ENCODE peak calls at places on chromosome 15, in seven cellular contexts. One of them, this sample, is unnamed.

GRCh38 chr15:99409097-99409473 is 156.7 kb upstream of the MEF2A start:
- DNase-seq in upper lobe of right lung: peak
- DNase-seq in cardiac muscle cell: peak
- DNase-seq in esophagus muscularis mucosa: peak
- DNase-seq in CD8-positive, alpha-beta T cell: peak
- DNase-seq in CD4-positive, alpha-beta memory T cell: peak
- DNase-seq in transverse colon: peak
- DNase-seq in this sample: no peak

GRCh38 chr15:72609862-72610261 is 44.6 kb upstream of the GOLGA6B start:
- DNase-seq in upper lobe of right lung: no peak
- DNase-seq in cardiac muscle cell: no peak
- DNase-seq in esophagus muscularis mucosa: no peak
- DNase-seq in CD8-positive, alpha-beta T cell: no peak
- DNase-seq in CD4-positive, alpha-beta memory T cell: no peak
- DNase-seq in transverse colon: no peak
- DNase-seq in this sample: no peak

GRCh38 chr15:68389041-68389930 is 42.7 kb downstream of the ITGA11 start:
- DNase-seq in upper lobe of right lung: peak
- DNase-seq in cardiac muscle cell: no peak
- DNase-seq in esophagus muscularis mucosa: peak
- DNase-seq in CD8-positive, alpha-beta T cell: no peak
- DNase-seq in CD4-positive, alpha-beta memory T cell: no peak
- DNase-seq in transverse colon: no peak
- DNase-seq in this sample: no peak

GRCh38 chr15:69703495-69704187 is 251.0 kb downstream of the RPLP1 start:
- DNase-seq in upper lobe of right lung: no peak
- DNase-seq in cardiac muscle cell: no peak
- DNase-seq in esophagus muscularis mucosa: no peak
- DNase-seq in CD8-positive, alpha-beta T cell: no peak
- DNase-seq in CD4-positive, alpha-beta memory T cell: no peak
- DNase-seq in transverse colon: no peak
- DNase-seq in this sample: no peak

GRCh38 chr15:64596701-64597468 is 136.5 kb downstream of the ZNF609 start:
- DNase-seq in upper lobe of right lung: no peak
- DNase-seq in cardiac muscle cell: peak
- DNase-seq in esophagus muscularis mucosa: no peak
- DNase-seq in CD8-positive, alpha-beta T cell: peak
- DNase-seq in CD4-positive, alpha-beta memory T cell: peak
- DNase-seq in transverse colon: no peak
- DNase-seq in this sample: peak

GRCh38 chr15:40313531-40314398 is 6.0 kb upstream of the PLCB2 start:
- DNase-seq in upper lobe of right lung: peak
- DNase-seq in cardiac muscle cell: peak
- DNase-seq in esophagus muscularis mucosa: no peak
- DNase-seq in CD8-positive, alpha-beta T cell: peak
- DNase-seq in CD4-positive, alpha-beta memory T cell: peak
- DNase-seq in transverse colon: peak
- DNase-seq in this sample: no peak

GRCh38 chr15:38130200-38130567 is 122.5 kb upstream of the SPRED1 start:
- DNase-seq in upper lobe of right lung: no peak
- DNase-seq in cardiac muscle cell: no peak
- DNase-seq in esophagus muscularis mucosa: no peak
- DNase-seq in CD8-positive, alpha-beta T cell: no peak
- DNase-seq in CD4-positive, alpha-beta memory T cell: no peak
- DNase-seq in transverse colon: no peak
- DNase-seq in this sample: no peak

GRCh38 chr15:74786659-74787165 is 4.8 kb downstream of the CSK start:
- DNase-seq in upper lobe of right lung: no peak
- DNase-seq in cardiac muscle cell: no peak
- DNase-seq in esophagus muscularis mucosa: no peak
- DNase-seq in CD8-positive, alpha-beta T cell: no peak
- DNase-seq in CD4-positive, alpha-beta memory T cell: no peak
- DNase-seq in transverse colon: no peak
- DNase-seq in this sample: no peak

GRCh38 chr15:65021475-65021874 is 8.0 kb downstream of the MTFMT start:
- DNase-seq in upper lobe of right lung: no peak
- DNase-seq in cardiac muscle cell: no peak
- DNase-seq in esophagus muscularis mucosa: no peak
- DNase-seq in CD8-positive, alpha-beta T cell: no peak
- DNase-seq in CD4-positive, alpha-beta memory T cell: no peak
- DNase-seq in transverse colon: no peak
- DNase-seq in this sample: no peak

GRCh38 chr15:62969442-62970089 is 73.0 kb upstream of the TPM1 start:
- DNase-seq in upper lobe of right lung: no peak
- DNase-seq in cardiac muscle cell: no peak
- DNase-seq in esophagus muscularis mucosa: no peak
- DNase-seq in CD8-positive, alpha-beta T cell: no peak
- DNase-seq in CD4-positive, alpha-beta memory T cell: no peak
- DNase-seq in transverse colon: no peak
- DNase-seq in this sample: no peak

GRCh38 chr15:55383687-55384086 is 24.5 kb downstream of the CCPG1 start:
- DNase-seq in upper lobe of right lung: no peak
- DNase-seq in cardiac muscle cell: no peak
- DNase-seq in esophagus muscularis mucosa: no peak
- DNase-seq in CD8-positive, alpha-beta T cell: no peak
- DNase-seq in CD4-positive, alpha-beta memory T cell: no peak
- DNase-seq in transverse colon: no peak
- DNase-seq in this sample: no peak

GRCh38 chr15:90698629-90699028 is 18.5 kb upstream of the BLM start:
- DNase-seq in upper lobe of right lung: peak
- DNase-seq in cardiac muscle cell: no peak
- DNase-seq in esophagus muscularis mucosa: no peak
- DNase-seq in CD8-positive, alpha-beta T cell: no peak
- DNase-seq in CD4-positive, alpha-beta memory T cell: no peak
- DNase-seq in transverse colon: no peak
- DNase-seq in this sample: no peak

GRCh38 chr15:90703455-90703854 is 13.7 kb upstream of the BLM start:
- DNase-seq in upper lobe of right lung: no peak
- DNase-seq in cardiac muscle cell: no peak
- DNase-seq in esophagus muscularis mucosa: no peak
- DNase-seq in CD8-positive, alpha-beta T cell: no peak
- DNase-seq in CD4-positive, alpha-beta memory T cell: no peak
- DNase-seq in transverse colon: no peak
- DNase-seq in this sample: no peak

GRCh38 chr15:90701048-90701447 is 16.1 kb upstream of the BLM start:
- DNase-seq in upper lobe of right lung: no peak
- DNase-seq in cardiac muscle cell: no peak
- DNase-seq in esophagus muscularis mucosa: no peak
- DNase-seq in CD8-positive, alpha-beta T cell: no peak
- DNase-seq in CD4-positive, alpha-beta memory T cell: no peak
- DNase-seq in transverse colon: no peak
- DNase-seq in this sample: no peak

GRCh38 chr15:90705212-90705611 is 11.9 kb upstream of the BLM start:
- DNase-seq in upper lobe of right lung: no peak
- DNase-seq in cardiac muscle cell: no peak
- DNase-seq in esophagus muscularis mucosa: no peak
- DNase-seq in CD8-positive, alpha-beta T cell: no peak
- DNase-seq in CD4-positive, alpha-beta memory T cell: no peak
- DNase-seq in transverse colon: no peak
- DNase-seq in this sample: no peak

DNA sequence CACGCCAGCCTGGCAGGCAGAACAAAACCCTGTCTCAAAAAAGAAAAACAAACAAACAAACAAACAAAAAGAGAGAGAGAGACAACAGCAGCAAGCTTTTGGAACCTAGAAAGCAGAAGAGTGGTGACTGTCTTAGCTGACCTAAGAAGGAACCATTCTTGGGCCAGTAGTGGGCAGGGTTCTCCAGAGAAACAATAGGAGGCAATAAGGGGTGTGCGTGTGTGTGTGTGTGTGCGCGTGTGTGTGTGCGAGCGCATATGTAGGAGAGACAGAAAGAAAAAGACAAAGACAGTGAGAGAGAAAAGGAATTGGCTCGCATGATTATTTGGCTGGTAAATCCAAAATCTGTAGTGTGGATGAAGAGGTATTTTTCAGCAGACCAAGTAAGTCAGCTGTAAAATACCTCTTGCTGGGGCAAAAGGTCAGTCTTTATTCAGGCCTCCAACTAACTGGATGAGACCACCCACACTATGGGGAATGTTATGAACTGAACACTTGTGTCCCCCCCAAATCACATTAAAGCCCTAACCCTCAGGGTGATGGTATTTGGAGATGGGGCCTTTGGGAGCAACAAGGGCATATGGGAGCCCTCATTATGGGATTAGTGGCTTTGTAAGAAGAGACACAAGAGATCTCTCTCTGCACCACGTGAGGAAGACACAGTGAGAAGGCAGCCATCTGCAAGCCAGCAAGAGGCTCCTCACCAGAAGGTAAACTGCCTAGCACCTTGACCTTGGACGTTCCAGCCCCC is 15.1 kb upstream of the BLM start:
- DNase-seq in upper lobe of right lung: peak
- DNase-seq in cardiac muscle cell: no peak
- DNase-seq in esophagus muscularis mucosa: no peak
- DNase-seq in CD8-positive, alpha-beta T cell: no peak
- DNase-seq in CD4-positive, alpha-beta memory T cell: no peak
- DNase-seq in transverse colon: peak
- DNase-seq in this sample: no peak
- H3K27ac ChIP-seq in upper lobe of right lung: no peak
- H3K27ac ChIP-seq in cardiac muscle cell: no peak
- H3K27ac ChIP-seq in esophagus muscularis mucosa: no peak
- H3K27ac ChIP-seq in CD8-positive, alpha-beta T cell: no peak
- H3K27ac ChIP-seq in CD4-positive, alpha-beta memory T cell: no peak
- H3K27ac ChIP-seq in transverse colon: no peak
- H3K27ac ChIP-seq in this sample: no peak

DNA sequence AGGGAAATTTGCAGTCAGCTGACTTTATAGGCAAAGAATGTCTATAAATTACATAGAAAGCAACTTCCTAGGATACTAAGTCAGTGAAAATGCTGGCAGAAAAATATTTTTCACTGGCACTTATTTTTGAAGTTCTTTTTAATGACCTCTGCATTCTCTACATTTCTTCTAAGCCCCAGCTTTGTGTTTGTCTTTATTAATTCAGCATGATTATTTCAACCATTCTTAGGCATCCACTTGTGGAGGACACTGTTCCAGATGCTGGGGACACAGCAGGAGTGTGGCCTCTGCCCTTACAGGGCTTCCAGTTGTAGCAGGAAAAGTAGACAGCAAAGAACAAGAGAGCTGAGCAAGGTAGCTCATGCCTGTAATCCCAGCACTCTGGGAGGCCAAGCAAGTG is 15.0 kb downstream of the LRRK1 start:
- DNase-seq in upper lobe of right lung: no peak
- DNase-seq in cardiac muscle cell: no peak
- DNase-seq in esophagus muscularis mucosa: no peak
- DNase-seq in CD8-positive, alpha-beta T cell: no peak
- DNase-seq in CD4-positive, alpha-beta memory T cell: no peak
- DNase-seq in transverse colon: no peak
- DNase-seq in this sample: no peak
- H3K27ac ChIP-seq in upper lobe of right lung: no peak
- H3K27ac ChIP-seq in cardiac muscle cell: no peak
- H3K27ac ChIP-seq in esophagus muscularis mucosa: no peak
- H3K27ac ChIP-seq in CD8-positive, alpha-beta T cell: no peak
- H3K27ac ChIP-seq in CD4-positive, alpha-beta memory T cell: no peak
- H3K27ac ChIP-seq in transverse colon: no peak
- H3K27ac ChIP-seq in this sample: no peak

GRCh38 chr15:78450285-78450858 is 12.4 kb downstream of the IREB2 start:
- DNase-seq in upper lobe of right lung: no peak
- DNase-seq in cardiac muscle cell: no peak
- DNase-seq in esophagus muscularis mucosa: no peak
- DNase-seq in CD8-positive, alpha-beta T cell: no peak
- DNase-seq in CD4-positive, alpha-beta memory T cell: no peak
- DNase-seq in transverse colon: no peak
- DNase-seq in this sample: no peak

GRCh38 chr15:78446551-78446950 is 8.5 kb downstream of the IREB2 start:
- DNase-seq in upper lobe of right lung: no peak
- DNase-seq in cardiac muscle cell: no peak
- DNase-seq in esophagus muscularis mucosa: no peak
- DNase-seq in CD8-positive, alpha-beta T cell: no peak
- DNase-seq in CD4-positive, alpha-beta memory T cell: no peak
- DNase-seq in transverse colon: no peak
- DNase-seq in this sample: no peak

GRCh38 chr15:78449220-78449999 is 11.4 kb downstream of the IREB2 start:
- DNase-seq in upper lobe of right lung: no peak
- DNase-seq in cardiac muscle cell: no peak
- DNase-seq in esophagus muscularis mucosa: no peak
- DNase-seq in CD8-positive, alpha-beta T cell: no peak
- DNase-seq in CD4-positive, alpha-beta memory T cell: no peak
- DNase-seq in transverse colon: no peak
- DNase-seq in this sample: no peak

GRCh38 chr15:78445875-78446274 is 7.9 kb downstream of the IREB2 start:
- DNase-seq in upper lobe of right lung: no peak
- DNase-seq in cardiac muscle cell: no peak
- DNase-seq in esophagus muscularis mucosa: no peak
- DNase-seq in CD8-positive, alpha-beta T cell: no peak
- DNase-seq in CD4-positive, alpha-beta memory T cell: no peak
- DNase-seq in transverse colon: no peak
- DNase-seq in this sample: no peak

DNA sequence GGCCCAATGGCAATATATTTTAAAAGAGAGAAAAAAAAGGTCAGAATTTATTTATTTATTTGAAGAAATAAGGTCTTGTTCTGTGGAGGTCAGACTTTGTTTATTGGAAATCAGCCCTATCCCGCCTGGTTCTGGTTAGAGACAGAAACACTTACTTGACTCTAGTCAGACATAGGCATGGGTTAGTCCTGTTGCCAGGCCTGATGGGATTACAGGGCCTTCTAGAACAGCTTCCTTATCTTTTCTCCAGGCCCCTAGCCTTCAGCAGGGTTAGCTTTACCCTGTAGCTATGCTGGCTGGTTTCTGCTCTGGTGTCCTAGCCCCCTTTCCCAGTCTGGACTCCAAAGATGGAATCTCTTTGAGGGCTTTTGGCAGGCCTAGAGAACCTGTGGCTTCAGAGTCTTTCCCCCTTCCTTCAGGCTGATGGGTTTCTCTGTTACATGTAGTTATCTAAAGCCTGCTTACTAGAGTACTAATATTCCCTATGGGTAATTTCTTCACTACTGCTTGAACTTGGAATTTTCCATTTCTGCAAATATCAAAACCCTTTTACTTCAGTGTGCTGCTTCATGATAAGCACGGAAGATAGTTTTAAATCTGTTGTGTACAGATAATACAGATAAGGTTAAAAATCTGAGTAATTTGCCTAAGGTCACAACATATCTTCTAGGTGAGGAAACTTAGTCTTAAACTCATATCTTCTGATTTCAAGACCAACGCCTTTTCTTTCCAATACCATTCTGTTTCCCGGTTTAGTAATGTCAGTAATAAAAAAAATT is 10.6 kb downstream of the IREB2 start:
- DNase-seq in upper lobe of right lung: no peak
- DNase-seq in cardiac muscle cell: no peak
- DNase-seq in esophagus muscularis mucosa: no peak
- DNase-seq in CD8-positive, alpha-beta T cell: no peak
- DNase-seq in CD4-positive, alpha-beta memory T cell: no peak
- DNase-seq in transverse colon: no peak
- DNase-seq in this sample: no peak
- H3K27ac ChIP-seq in upper lobe of right lung: peak
- H3K27ac ChIP-seq in cardiac muscle cell: peak
- H3K27ac ChIP-seq in esophagus muscularis mucosa: no peak
- H3K27ac ChIP-seq in CD8-positive, alpha-beta T cell: no peak
- H3K27ac ChIP-seq in CD4-positive, alpha-beta memory T cell: no peak
- H3K27ac ChIP-seq in transverse colon: peak
- H3K27ac ChIP-seq in this sample: no peak

DNA sequence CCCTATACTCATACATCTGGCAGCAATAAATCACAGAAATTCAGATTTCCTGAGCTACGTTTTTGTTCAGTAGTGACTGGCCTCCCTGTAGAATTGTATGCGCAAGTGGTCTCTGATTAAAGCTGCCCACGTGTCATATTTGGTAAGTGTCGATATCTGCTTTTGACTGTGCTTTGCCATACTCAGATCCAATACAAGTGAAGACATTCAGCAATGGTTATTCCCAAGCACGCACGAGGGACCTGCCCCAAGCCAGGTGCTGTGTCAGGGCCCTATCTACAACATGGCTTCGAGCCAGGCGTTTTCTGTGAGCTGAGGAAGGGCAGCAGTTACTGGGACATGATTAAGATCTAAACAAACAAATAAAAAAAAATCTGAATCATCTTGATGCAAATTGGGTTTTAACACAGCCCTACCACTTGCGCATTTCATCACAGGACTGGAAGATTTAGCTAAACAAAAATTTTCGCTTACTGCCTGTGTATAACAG is 47.2 kb upstream of the ICE2 start:
- DNase-seq in upper lobe of right lung: no peak
- DNase-seq in cardiac muscle cell: no peak
- DNase-seq in esophagus muscularis mucosa: no peak
- DNase-seq in CD8-positive, alpha-beta T cell: peak
- DNase-seq in CD4-positive, alpha-beta memory T cell: peak
- DNase-seq in transverse colon: no peak
- DNase-seq in this sample: no peak
- H3K27ac ChIP-seq in upper lobe of right lung: no peak
- H3K27ac ChIP-seq in cardiac muscle cell: no peak
- H3K27ac ChIP-seq in esophagus muscularis mucosa: no peak
- H3K27ac ChIP-seq in CD8-positive, alpha-beta T cell: no peak
- H3K27ac ChIP-seq in CD4-positive, alpha-beta memory T cell: peak
- H3K27ac ChIP-seq in transverse colon: no peak
- H3K27ac ChIP-seq in this sample: no peak